ENCODE peak calls at places on chromosomes 11 and 22, in nine cellular contexts. One of them, this sample, is unnamed.
A peak's percentile ranks its signal among the peaks of the same experiment; 100 is the strongest.

GRCh38 chr11:44453871-44454270 is 111.6 kb upstream of the CD82 start:
- DNase-seq in neuronal stem cell: no peak
- DNase-seq in gastrocnemius medialis: no peak
- DNase-seq in cardiac muscle cell: no peak
- DNase-seq in esophagus squamous epithelium: no peak
- DNase-seq in GM23338: no peak
- DNase-seq in transverse colon: no peak
- DNase-seq in keratinocyte: no peak
- DNase-seq in GM23248: no peak
- DNase-seq in this sample: no peak

GRCh38 chr11:63882555-63883242 is 34.3 kb downstream of the RCOR2 start:
- DNase-seq in neuronal stem cell: no peak
- DNase-seq in gastrocnemius medialis: no peak
- DNase-seq in cardiac muscle cell: no peak
- DNase-seq in esophagus squamous epithelium: no peak
- DNase-seq in GM23338: peak; percentile 93
- DNase-seq in transverse colon: no peak
- DNase-seq in keratinocyte: no peak
- DNase-seq in GM23248: no peak
- DNase-seq in this sample: no peak

GRCh38 chr11:75826463-75827220 is 11.6 kb downstream of the UVRAG start:
- DNase-seq in neuronal stem cell: no peak
- DNase-seq in gastrocnemius medialis: no peak
- DNase-seq in cardiac muscle cell: no peak
- DNase-seq in esophagus squamous epithelium: no peak
- DNase-seq in GM23338: peak; percentile 47
- DNase-seq in transverse colon: no peak
- DNase-seq in keratinocyte: no peak
- DNase-seq in GM23248: peak; percentile 62
- DNase-seq in this sample: no peak

GRCh38 chr22:39176067-39176621 is 23.7 kb upstream of the CBX7 start:
- DNase-seq in neuronal stem cell: peak; percentile 69
- DNase-seq in gastrocnemius medialis: no peak
- DNase-seq in cardiac muscle cell: peak; percentile 81
- DNase-seq in esophagus squamous epithelium: no peak
- DNase-seq in GM23338: peak; percentile 92
- DNase-seq in transverse colon: peak; percentile 57
- DNase-seq in keratinocyte: no peak
- DNase-seq in GM23248: peak; percentile 68
- DNase-seq in this sample: peak; percentile 45

GRCh38 chr22:29456211-29456671 is 17.9 kb downstream of the RFPL1 start:
- DNase-seq in neuronal stem cell: no peak
- DNase-seq in gastrocnemius medialis: no peak
- DNase-seq in cardiac muscle cell: no peak
- DNase-seq in esophagus squamous epithelium: no peak
- DNase-seq in GM23338: peak; percentile 36
- DNase-seq in transverse colon: no peak
- DNase-seq in keratinocyte: no peak
- DNase-seq in GM23248: peak; percentile 34
- DNase-seq in this sample: no peak

GRCh38 chr11:20421902-20422301 is 34.4 kb downstream of the PRMT3 start:
- DNase-seq in neuronal stem cell: no peak
- DNase-seq in gastrocnemius medialis: no peak
- DNase-seq in cardiac muscle cell: no peak
- DNase-seq in esophagus squamous epithelium: no peak
- DNase-seq in GM23338: no peak
- DNase-seq in transverse colon: no peak
- DNase-seq in keratinocyte: no peak
- DNase-seq in GM23248: no peak
- DNase-seq in this sample: no peak

GRCh38 chr22:47357086-47357485 is 594.6 kb downstream of the TBC1D22A start:
- DNase-seq in neuronal stem cell: no peak
- DNase-seq in gastrocnemius medialis: no peak
- DNase-seq in cardiac muscle cell: no peak
- DNase-seq in esophagus squamous epithelium: no peak
- DNase-seq in GM23338: no peak
- DNase-seq in transverse colon: no peak
- DNase-seq in keratinocyte: no peak
- DNase-seq in GM23248: no peak
- DNase-seq in this sample: no peak

GRCh38 chr11:66106786-66107599 is 36.9 kb downstream of the PACS1 start:
- DNase-seq in neuronal stem cell: no peak
- DNase-seq in gastrocnemius medialis: no peak
- DNase-seq in cardiac muscle cell: no peak
- DNase-seq in esophagus squamous epithelium: no peak
- DNase-seq in GM23338: peak; percentile 23
- DNase-seq in transverse colon: no peak
- DNase-seq in keratinocyte: no peak
- DNase-seq in GM23248: peak; percentile 51
- DNase-seq in this sample: no peak

GRCh38 chr11:14620027-14620511 is 23.5 kb upstream of the PDE3B start:
- DNase-seq in neuronal stem cell: no peak
- DNase-seq in gastrocnemius medialis: no peak
- DNase-seq in cardiac muscle cell: no peak
- DNase-seq in esophagus squamous epithelium: no peak
- DNase-seq in GM23338: no peak
- DNase-seq in transverse colon: peak; percentile 51
- DNase-seq in keratinocyte: no peak
- DNase-seq in GM23248: no peak
- DNase-seq in this sample: no peak

DNA sequence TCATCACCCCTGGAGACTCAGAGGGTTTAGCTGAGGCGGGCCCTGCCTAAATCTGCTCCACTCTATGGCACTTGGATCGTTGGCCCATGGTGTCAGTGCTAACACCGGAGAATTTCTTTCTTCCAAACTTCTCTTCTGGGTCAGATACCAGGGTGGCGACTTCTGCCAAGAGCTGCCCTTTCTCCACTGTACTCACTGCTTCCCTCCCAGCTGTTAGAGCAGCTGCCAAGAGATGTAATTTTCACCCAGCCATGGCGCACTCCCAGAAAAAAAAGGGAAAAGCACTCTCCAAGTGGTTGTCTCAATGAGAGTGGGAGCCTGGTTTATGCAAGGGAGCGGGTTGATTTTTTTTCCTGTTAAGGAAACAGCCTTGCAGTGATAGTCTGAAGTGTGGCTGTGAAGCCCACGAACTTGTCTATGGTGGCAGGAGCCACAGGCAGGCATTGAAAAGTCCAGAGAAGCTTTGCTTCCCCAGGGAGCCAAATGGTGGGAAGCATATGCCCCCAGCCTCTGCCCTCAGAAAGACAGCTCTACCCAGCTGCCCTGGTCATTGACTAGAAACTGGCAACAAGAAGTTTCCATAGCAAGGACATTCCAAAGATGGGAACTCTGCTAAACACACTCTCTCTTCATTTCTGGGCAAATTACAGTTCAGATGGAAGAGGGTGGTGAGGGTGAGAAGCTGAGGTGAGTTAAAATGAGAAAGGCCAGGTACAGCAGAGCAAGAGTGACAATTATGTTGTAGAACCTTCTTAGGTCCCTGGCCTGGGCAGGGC is 10.7 kb downstream of the PCSK7 start:
- DNase-seq in neuronal stem cell: no peak
- DNase-seq in gastrocnemius medialis: peak; percentile 60
- DNase-seq in cardiac muscle cell: peak; percentile 51
- DNase-seq in esophagus squamous epithelium: no peak
- DNase-seq in GM23338: no peak
- DNase-seq in transverse colon: peak; percentile 21
- DNase-seq in keratinocyte: no peak
- DNase-seq in GM23248: no peak
- DNase-seq in this sample: peak; percentile 6
- H3K36me3 ChIP-seq in neuronal stem cell: peaks cover 40% of the 10 kb centered on the region
- H3K36me3 ChIP-seq in gastrocnemius medialis: peaks cover 4% of the 10 kb centered on the region
- H3K36me3 ChIP-seq in cardiac muscle cell: peaks cover 5% of the 10 kb centered on the region
- H3K36me3 ChIP-seq in esophagus squamous epithelium: peaks cover 19% of the 10 kb centered on the region
- H3K36me3 ChIP-seq in GM23338: peaks cover 6% of the 10 kb centered on the region
- H3K36me3 ChIP-seq in transverse colon: no peaks in the 10 kb centered on the region
- H3K36me3 ChIP-seq in keratinocyte: peaks cover 57% of the 10 kb centered on the region
- H3K36me3 ChIP-seq in GM23248: peaks cover 50% of the 10 kb centered on the region
- H3K36me3 ChIP-seq in this sample: no peaks in the 10 kb centered on the region

GRCh38 chr22:45240810-45241631 is at the start of gene KIAA0930:
- DNase-seq in neuronal stem cell: peak; percentile 82
- DNase-seq in gastrocnemius medialis: peak; percentile 69
- DNase-seq in cardiac muscle cell: peak; percentile 85
- DNase-seq in esophagus squamous epithelium: no peak
- DNase-seq in GM23338: peak; percentile 94
- DNase-seq in transverse colon: peak; percentile 88
- DNase-seq in keratinocyte: no peak
- DNase-seq in GM23248: peak; percentile 83
- DNase-seq in this sample: peak; percentile 93

GRCh38 chr22:45239378-45240136 is 1.1 kb downstream of the KIAA0930 start:
- DNase-seq in neuronal stem cell: no peak
- DNase-seq in gastrocnemius medialis: no peak
- DNase-seq in cardiac muscle cell: no peak
- DNase-seq in esophagus squamous epithelium: no peak
- DNase-seq in GM23338: no peak
- DNase-seq in transverse colon: no peak
- DNase-seq in keratinocyte: no peak
- DNase-seq in GM23248: peak; percentile 14
- DNase-seq in this sample: no peak

GRCh38 chr22:45240137-45240809 is 421 bp downstream of the KIAA0930 start:
- DNase-seq in neuronal stem cell: no peak
- DNase-seq in gastrocnemius medialis: no peak
- DNase-seq in cardiac muscle cell: no peak
- DNase-seq in esophagus squamous epithelium: no peak
- DNase-seq in GM23338: peak; percentile 53
- DNase-seq in transverse colon: peak; percentile 35
- DNase-seq in keratinocyte: no peak
- DNase-seq in GM23248: peak; percentile 78
- DNase-seq in this sample: peak; percentile 47

GRCh38 chr22:45237065-45237990 is 3.4 kb downstream of the KIAA0930 start:
- DNase-seq in neuronal stem cell: no peak
- DNase-seq in gastrocnemius medialis: no peak
- DNase-seq in cardiac muscle cell: no peak
- DNase-seq in esophagus squamous epithelium: no peak
- DNase-seq in GM23338: no peak
- DNase-seq in transverse colon: no peak
- DNase-seq in keratinocyte: no peak
- DNase-seq in GM23248: no peak
- DNase-seq in this sample: no peak

DNA sequence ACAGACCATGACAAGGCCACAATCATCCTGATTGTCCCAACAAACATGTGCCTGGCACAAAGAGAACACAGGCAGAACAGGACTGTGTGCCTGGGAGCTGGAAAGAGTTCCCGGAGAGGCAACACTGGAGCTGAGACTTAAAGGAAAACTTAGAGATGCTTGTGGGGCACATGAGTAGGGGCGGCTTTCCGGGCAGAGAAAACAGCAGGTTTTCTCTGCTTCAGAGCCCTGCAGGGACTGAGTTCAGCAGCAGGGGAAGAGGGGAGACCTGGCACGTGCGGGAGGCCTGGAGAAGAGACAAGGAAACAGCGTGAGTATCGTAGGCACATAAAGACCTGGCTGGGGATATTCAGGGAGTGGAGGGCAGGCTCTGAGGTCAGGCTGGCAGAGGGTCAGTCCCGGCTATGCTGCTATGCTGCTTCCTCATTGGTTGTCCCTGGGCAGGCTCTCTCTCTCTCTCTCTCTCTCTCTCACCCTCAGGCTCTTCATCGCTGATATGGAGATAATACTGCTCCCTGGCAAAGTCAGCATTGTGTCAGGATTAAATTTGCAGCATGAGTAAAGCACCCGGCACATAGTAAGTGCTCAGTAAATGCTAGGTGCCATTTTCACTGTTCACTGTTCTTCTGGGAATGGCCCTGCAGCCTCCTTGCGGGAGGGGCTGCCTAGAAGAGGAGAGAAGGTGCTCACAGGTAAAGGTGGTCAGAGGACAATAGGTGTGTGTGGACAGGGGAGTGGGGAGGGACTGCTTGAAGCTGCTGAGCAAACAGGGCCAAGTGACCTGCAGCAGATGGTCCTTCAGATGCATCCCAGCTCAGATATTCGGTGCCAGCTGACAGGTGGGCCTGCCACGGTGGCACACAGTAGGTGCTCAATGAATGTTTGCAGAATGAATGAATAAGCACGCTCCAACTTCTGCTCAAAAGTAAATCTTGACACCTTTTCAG is 2.0 kb downstream of the KIAA0930 start:
- DNase-seq in neuronal stem cell: no peak
- DNase-seq in gastrocnemius medialis: no peak
- DNase-seq in cardiac muscle cell: no peak
- DNase-seq in esophagus squamous epithelium: no peak
- DNase-seq in GM23338: no peak
- DNase-seq in transverse colon: no peak
- DNase-seq in keratinocyte: no peak
- DNase-seq in GM23248: no peak
- DNase-seq in this sample: no peak
- H3K4me1 ChIP-seq in neuronal stem cell: peaks cover 18% of the 10 kb centered on the region
- H3K4me1 ChIP-seq in gastrocnemius medialis: peaks cover 8% of the 10 kb centered on the region
- H3K4me1 ChIP-seq in cardiac muscle cell: peaks cover 5% of the 10 kb centered on the region
- H3K4me1 ChIP-seq in esophagus squamous epithelium: peaks cover 87% of the 10 kb centered on the region
- H3K4me1 ChIP-seq in GM23338: peaks cover 10% of the 10 kb centered on the region
- H3K4me1 ChIP-seq in transverse colon: peaks cover 23% of the 10 kb centered on the region
- H3K4me1 ChIP-seq in keratinocyte: peaks cover 24% of the 10 kb centered on the region
- H3K4me1 ChIP-seq in GM23248: peaks cover 4% of the 10 kb centered on the region
- H3K4me1 ChIP-seq in this sample: peaks cover 13% of the 10 kb centered on the region

DNA sequence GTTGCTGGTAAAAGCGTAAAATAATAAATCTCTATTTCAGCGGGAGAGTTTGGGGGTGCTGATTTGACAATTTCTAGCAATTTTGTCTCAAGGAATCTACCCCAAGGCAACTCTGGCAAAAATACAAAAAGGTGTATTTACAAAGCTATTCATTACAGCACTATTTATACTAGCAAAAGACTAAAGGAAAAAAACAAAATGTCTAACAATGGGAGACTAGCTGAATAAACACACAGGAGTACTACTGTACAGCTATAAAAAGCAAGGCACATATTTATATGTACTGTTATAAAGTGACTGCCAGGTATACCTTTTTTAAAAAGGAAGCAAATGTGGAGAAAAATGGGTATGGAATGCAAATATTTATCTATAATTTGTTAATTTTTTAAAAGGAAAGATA is 32.7 kb downstream of the SLC35F2 start:
- DNase-seq in neuronal stem cell: no peak
- DNase-seq in gastrocnemius medialis: no peak
- DNase-seq in cardiac muscle cell: no peak
- DNase-seq in esophagus squamous epithelium: no peak
- DNase-seq in GM23338: no peak
- DNase-seq in transverse colon: no peak
- DNase-seq in keratinocyte: no peak
- DNase-seq in GM23248: no peak
- DNase-seq in this sample: no peak
- H3K27ac ChIP-seq in neuronal stem cell: no peak overlapping the region
- H3K27ac ChIP-seq in gastrocnemius medialis: no peak overlapping the region
- H3K27ac ChIP-seq in cardiac muscle cell: no peak overlapping the region
- H3K27ac ChIP-seq in esophagus squamous epithelium: no peak overlapping the region
- H3K27ac ChIP-seq in GM23338: no peak overlapping the region
- H3K27ac ChIP-seq in transverse colon: no peak overlapping the region
- H3K27ac ChIP-seq in keratinocyte: no peak overlapping the region
- H3K27ac ChIP-seq in GM23248: no peak overlapping the region
- H3K27ac ChIP-seq in this sample: no peak overlapping the region

GRCh38 chr22:31099841-31100761 is 7.3 kb downstream of the SELENOM start:
- DNase-seq in neuronal stem cell: no peak
- DNase-seq in gastrocnemius medialis: no peak
- DNase-seq in cardiac muscle cell: no peak
- DNase-seq in esophagus squamous epithelium: no peak
- DNase-seq in GM23338: no peak
- DNase-seq in transverse colon: no peak
- DNase-seq in keratinocyte: no peak
- DNase-seq in GM23248: no peak
- DNase-seq in this sample: no peak
- H3K36me3 ChIP-seq in neuronal stem cell: peaks cover 18% of the 10 kb centered on the region
- H3K36me3 ChIP-seq in gastrocnemius medialis: no peaks in the 10 kb centered on the region
- H3K36me3 ChIP-seq in cardiac muscle cell: no peaks in the 10 kb centered on the region
- H3K36me3 ChIP-seq in esophagus squamous epithelium: peaks cover 26% of the 10 kb centered on the region
- H3K36me3 ChIP-seq in GM23338: no peaks in the 10 kb centered on the region
- H3K36me3 ChIP-seq in transverse colon: no peaks in the 10 kb centered on the region
- H3K36me3 ChIP-seq in keratinocyte: peaks cover 68% of the 10 kb centered on the region
- H3K36me3 ChIP-seq in GM23248: peaks cover 28% of the 10 kb centered on the region
- H3K36me3 ChIP-seq in this sample: peaks cover 17% of the 10 kb centered on the region